ENCODE peak calls at places on chromosomes 6 and 20, in ten cellular contexts. L is AG10803; P is dorsolateral prefrontal cortex; V is fibroblast of lung; E is fibroblast of mammary gland; K is naive thymus-derived CD4-positive, alpha-beta T cell; W is coronary artery; C is psoas muscle; N is HepG2; F is heart right ventricle. H is an unnamed sample.

GRCh38 chr6:81120280-81120679 is 632.2 kb downstream of the TENT5A start:
- DNase-seq in L (no peak), P (no peak), V (no peak), E (no peak), K (no peak), W (no peak), C (no peak), N (no peak), F (no peak), H (no peak)

GRCh38 chr20:12570371-12570770 is 438.4 kb upstream of the SPTLC3 start:
- DNase-seq in L (no peak), P (no peak), V (no peak), E (no peak), K (no peak), W (no peak), C (no peak), N (peak), F (no peak), H (no peak)

GRCh38 chr20:41052742-41053419 is 24.3 kb downstream of the TOP1 start:
- DNase-seq in L (peak), P (no peak), V (peak), E (peak), K (no peak), W (no peak), C (no peak), N (no peak), F (peak), H (peak)

GRCh38 chr6:25525078-25525477 is 126.9 kb upstream of the SCGN start:
- DNase-seq in L (no peak), P (no peak), V (no peak), E (no peak), K (no peak), W (no peak), C (no peak), N (no peak), F (no peak), H (no peak)

GRCh38 chr6:39821739-39822532 is 29.8 kb downstream of the DAAM2 start:
- DNase-seq in L (peak), P (peak), V (no peak), E (no peak), K (no peak), W (no peak), C (no peak), N (no peak), F (peak), H (no peak)

GRCh38 chr6:117482240-117483003 is at the start of gene DCBLD1:
- DNase-seq in L (peak), P (peak), V (peak), E (peak), K (no peak), W (peak), C (peak), N (peak), F (peak), H (peak)

GRCh38 chr6:156848533-156848932 is 71.4 kb downstream of the ARID1B start:
- DNase-seq in L (no peak), P (no peak), V (peak), E (peak), K (no peak), W (no peak), C (peak), N (no peak), F (peak), H (peak)

GRCh38 chr6:39280247-39280731 is 33.9 kb downstream of the KCNK17 start:
- DNase-seq in L (no peak), P (no peak), V (no peak), E (peak), K (no peak), W (no peak), C (peak), N (no peak), F (no peak), H (no peak)

GRCh38 chr6:112156694-112157093 is 69.3 kb downstream of the FAM229B start:
- DNase-seq in L (no peak), P (no peak), V (no peak), E (no peak), K (no peak), W (no peak), C (no peak), N (no peak), F (no peak), H (no peak)

GRCh38 chr6:154406301-154406700 is 49.7 kb upstream of the IPCEF1 start:
- DNase-seq in L (no peak), P (no peak), V (no peak), E (no peak), K (no peak), W (no peak), C (no peak), N (no peak), F (no peak), H (no peak)

GRCh38 chr20:53578492-53579222 is 15.0 kb downstream of the ZNF217 start:
- DNase-seq in L (peak), P (no peak), V (peak), E (peak), K (peak), W (no peak), C (no peak), N (peak), F (peak), H (peak)
- H3K4me3 ChIP-seq in L (peak), P (peak), V (peak), E (no peak), K (peak), W (peak), C (peak), N (peak), F (no peak), H (no peak)

GRCh38 chr20:17895641-17896246 is 72.8 kb downstream of the SNX5 start:
- DNase-seq in L (peak), P (peak), V (peak), E (peak), K (no peak), W (no peak), C (peak), N (no peak), F (peak), H (no peak)
- H3K4me3 ChIP-seq in L (peak), P (peak), V (peak), E (peak), K (no peak), W (peak), C (peak), N (no peak), F (peak), H (peak)

DNA sequence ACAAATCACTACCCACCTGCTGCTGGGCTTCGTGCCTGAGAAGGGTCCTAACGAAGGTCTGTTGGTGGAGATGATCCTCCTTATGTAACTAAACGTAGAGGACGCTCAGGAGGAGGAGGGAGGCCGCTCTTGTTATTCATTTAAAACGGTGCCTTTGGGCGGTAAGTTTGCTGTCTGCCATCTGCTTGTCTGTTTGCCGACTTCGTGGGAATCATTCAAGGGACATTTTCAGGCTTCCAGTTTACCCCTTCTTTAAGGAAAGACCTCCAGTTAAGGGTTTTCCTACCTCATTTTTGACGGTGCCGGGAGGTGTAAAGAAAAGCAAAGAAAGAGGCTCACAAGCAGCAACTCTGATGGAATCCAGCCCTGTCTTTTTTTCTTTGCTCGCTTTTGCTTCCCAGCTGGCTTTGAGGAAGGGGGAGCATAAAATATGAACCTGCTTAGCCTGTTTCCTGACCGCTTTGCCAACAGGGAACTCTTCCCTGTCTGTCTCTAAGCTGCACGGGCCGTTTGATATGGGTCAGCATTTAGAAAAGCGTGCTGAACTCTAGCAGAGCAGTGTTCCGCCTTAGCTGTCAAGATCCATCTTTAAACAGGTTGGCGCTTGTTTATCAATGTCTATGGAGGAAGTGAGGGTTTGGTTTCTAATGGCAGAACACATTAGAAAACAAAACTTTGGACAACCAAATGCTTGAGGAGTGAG is 13.8 kb downstream of the SYTL3 start:
- DNase-seq in L (no peak), P (no peak), V (no peak), E (no peak), K (no peak), W (no peak), C (no peak), N (no peak), F (no peak), H (no peak)
- H3K4me3 ChIP-seq in L (no peak), P (no peak), V (no peak), E (no peak), K (peak), W (peak), C (peak), N (no peak), F (peak), H (peak)

GRCh38 chr6:73951186-73951585 is 255.2 kb downstream of the CD109 start:
- DNase-seq in L (peak), P (no peak), V (no peak), E (peak), K (no peak), W (no peak), C (no peak), N (no peak), F (no peak), H (peak)

GRCh38 chr6:73955800-73956199 is 259.8 kb downstream of the CD109 start:
- DNase-seq in L (no peak), P (no peak), V (no peak), E (no peak), K (no peak), W (no peak), C (no peak), N (no peak), F (no peak), H (no peak)

GRCh38 chr6:73956305-73956704 is 260.3 kb downstream of the CD109 start:
- DNase-seq in L (no peak), P (no peak), V (no peak), E (no peak), K (no peak), W (no peak), C (no peak), N (no peak), F (no peak), H (no peak)

GRCh38 chr6:73954843-73955242 is 258.8 kb downstream of the CD109 start:
- DNase-seq in L (no peak), P (no peak), V (no peak), E (no peak), K (no peak), W (no peak), C (no peak), N (no peak), F (no peak), H (no peak)
- H3K4me3 ChIP-seq in L (no peak), P (no peak), V (no peak), E (no peak), K (no peak), W (no peak), C (no peak), N (no peak), F (no peak), H (no peak)

GRCh38 chr6:50816115-50816675 is 2.5 kb upstream of the TFAP2B start:
- DNase-seq in L (peak), P (peak), V (peak), E (peak), K (no peak), W (no peak), C (peak), N (peak), F (peak), H (peak)
- H3K4me3 ChIP-seq in L (peak), P (peak), V (peak), E (peak), K (peak), W (peak), C (peak), N (peak), F (peak), H (peak)